ENCODE peak calls at places on chromosomes 4 and X, in eight cellular contexts. B is small intestine; Z is CD4-positive, alpha-beta T cell; T is CD4-positive, alpha-beta memory T cell; P is CD8-positive, alpha-beta memory T cell; L is suprapubic skin; A is fibroblast of lung; O is CD8-positive, alpha-beta T cell. E is an unnamed sample.

GRCh38 chr4:154344686-154345085 is 146.9 kb downstream of the DCHS2 start:
- DNase-seq in L (no peak), P (no peak), Z (no peak), B (no peak), O (no peak), T (no peak), A (no peak), E (no peak)

GRCh38 chr4:185535818-185536729 is 767 bp upstream of the PDLIM3 start:
- DNase-seq in A (no peak), B (no peak), Z (no peak), L (no peak), O (no peak), T (no peak), P (no peak), E (peak)

GRCh38 chr4:7394681-7395451 is 39.9 kb downstream of the PSAPL1 start:
- DNase-seq in P (no peak), Z (no peak), A (no peak), L (peak), B (peak), T (no peak), O (no peak), E (peak)

GRCh38 chr4:42519803-42520417 is 122.6 kb downstream of the SHISA3 start:
- DNase-seq in L (no peak), P (no peak), T (peak), B (peak), A (peak), O (peak), Z (peak), E (peak)

GRCh38 chr4:182193261-182193660 is 49.9 kb upstream of the TENM3 start:
- DNase-seq in A (no peak), T (no peak), L (no peak), Z (no peak), B (no peak), P (no peak), O (no peak), E (no peak)

GRCh38 chr4:38979511-38980230 is 52.5 kb downstream of the TMEM156 start:
- DNase-seq in O (no peak), Z (no peak), T (no peak), B (no peak), A (no peak), P (no peak), L (no peak), E (no peak)

GRCh38 chrX:12866451-12867377 is at the start of gene TLR7:
- DNase-seq in L (no peak), T (no peak), A (no peak), B (no peak), P (no peak), O (no peak), Z (no peak), E (no peak)

GRCh38 chrX:104118765-104119164 is 6.4 kb downstream of the ZCCHC18 start:
- DNase-seq in B (no peak), T (no peak), O (no peak), Z (no peak), P (no peak), A (no peak), L (no peak), E (no peak)

GRCh38 chrX:119025900-119026299 is 46.9 kb upstream of the CT47C1 start:
- DNase-seq in A (no peak), P (no peak), O (no peak), L (no peak), B (no peak), T (no peak), Z (no peak), E (no peak)

DNA sequence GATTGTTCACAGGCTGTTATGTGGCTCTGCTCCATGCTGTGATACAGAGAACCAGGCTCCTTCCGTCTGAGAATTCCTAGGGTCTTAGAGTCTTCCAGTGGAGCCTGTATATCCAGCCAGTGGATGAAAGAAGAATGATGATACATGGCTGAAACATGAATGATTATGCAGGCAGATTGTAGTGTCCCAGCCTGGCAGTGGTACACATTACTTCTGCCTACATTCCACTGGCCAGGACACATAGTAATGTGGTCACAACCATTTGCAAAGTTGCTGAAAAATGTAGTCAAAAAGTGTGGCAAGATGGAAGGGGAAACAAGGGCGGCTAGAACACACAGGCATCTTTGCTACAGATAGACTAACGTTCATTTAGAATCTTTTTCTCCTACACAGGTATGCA is 4.5 kb upstream of the GBA3 start:
- DNase-seq in P (no peak), Z (no peak), L (no peak), O (no peak), A (no peak), B (no peak), T (no peak), E (no peak)
- H3K27ac ChIP-seq in P (no peak), Z (no peak), L (no peak), O (no peak), A (no peak), B (no peak), T (no peak), E (no peak)

DNA sequence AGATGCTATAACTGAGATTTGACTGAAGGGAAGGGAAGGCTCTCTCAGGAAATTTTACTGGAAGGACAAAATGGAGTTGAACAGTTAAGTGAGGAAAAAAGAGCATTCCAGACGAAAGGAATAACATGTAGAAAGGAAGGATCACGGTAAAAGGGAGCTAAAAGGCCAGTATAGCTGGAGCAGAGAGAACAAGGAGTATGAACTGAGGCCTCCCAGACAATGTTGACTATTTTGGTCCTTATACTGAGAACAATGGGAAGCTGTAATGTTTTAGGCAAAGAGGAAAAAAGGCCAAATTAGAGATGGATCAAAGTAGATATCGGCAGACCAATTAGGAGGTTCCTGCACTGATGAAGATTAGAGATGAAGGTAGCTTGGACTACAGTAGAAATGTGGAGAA is 26.8 kb upstream of the SCD5 start:
- DNase-seq in Z (no peak), A (no peak), T (no peak), B (no peak), L (no peak), O (no peak), P (no peak), E (no peak)
- H3K27ac ChIP-seq in Z (no peak), A (no peak), T (no peak), B (no peak), L (no peak), O (no peak), P (no peak), E (no peak)

DNA sequence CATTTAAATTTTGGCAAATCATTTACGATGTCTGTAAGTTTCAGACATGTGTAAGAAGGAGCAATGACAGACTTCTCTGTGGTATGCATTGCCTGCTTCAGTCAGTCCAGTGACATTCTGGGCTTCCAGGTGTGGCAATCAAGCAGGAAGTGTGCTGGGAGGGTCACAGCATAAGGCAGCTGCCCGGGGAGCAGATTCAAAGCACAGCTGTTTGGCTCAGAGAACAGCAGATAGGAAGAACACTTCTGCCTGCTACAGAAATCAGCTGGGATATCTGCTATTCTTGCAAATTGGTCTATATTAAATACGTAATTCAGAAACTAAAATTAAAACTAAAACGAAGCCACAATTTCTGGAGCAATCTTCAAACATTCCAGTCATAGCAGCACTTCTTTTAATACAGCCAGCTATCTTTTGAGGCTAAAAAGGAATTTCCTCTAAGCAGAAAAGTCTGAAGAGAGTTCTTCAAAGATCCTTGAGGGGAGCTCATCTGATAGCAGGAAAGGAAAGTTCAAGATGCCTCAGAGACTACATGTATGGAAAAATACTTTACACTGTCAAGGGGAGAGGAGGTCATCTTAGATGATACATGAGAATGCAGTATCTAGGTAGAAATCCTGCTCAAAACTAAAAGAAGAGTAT is 47.4 kb upstream of the GALNT7 start:
- DNase-seq in T (no peak), O (no peak), L (no peak), Z (no peak), A (peak), P (no peak), B (peak), E (no peak)
- H3K27ac ChIP-seq in T (no peak), O (no peak), L (no peak), Z (no peak), A (no peak), P (no peak), B (no peak), E (no peak)

GRCh38 chr4:3752022-3752421 is 14.2 kb upstream of the ADRA2C start:
- DNase-seq in P (no peak), O (no peak), T (no peak), B (no peak), A (no peak), L (no peak), Z (no peak), E (no peak)
- H3K27ac ChIP-seq in P (no peak), O (no peak), T (no peak), B (no peak), A (no peak), L (no peak), Z (no peak), E (no peak)